ENCODE peak calls at places on chromosomes 2 and 18, in ten cellular contexts. One of them, this sample, is unnamed.

GRCh38 chr18:11366410-11366809 is 217.0 kb upstream of the PIEZO2 start:
- DNase-seq in stimulated activated naive B cell treated with anti-CD40 and anti-IgM and Interleukin-4, amounts not matched to agents 10 μg/mL and 1 μg/mL and 100 μg/mL, for 72 hours: no peak
- DNase-seq in activated CD8-positive, alpha-beta memory T cell treated with anti-CD3 and anti-CD28 coated beads, Interleukin-2, amount 10 ng/mL, durations not matched to agents 7 days and 5 days: no peak
- DNase-seq in NCI-H1417: peak
- DNase-seq in H9: no peak
- DNase-seq in left ventricle myocardium inferior: no peak
- DNase-seq in GM12891: no peak
- DNase-seq in naive thymus-derived CD4-positive, alpha-beta T cell: no peak
- DNase-seq in NCI-H1092 treated with DMSO at 0.1 percent for 48 hours: no peak
- DNase-seq in SK-N-DZ: no peak
- DNase-seq in this sample: no peak

GRCh38 chr18:23136326-23137092 is 1.2 kb downstream of the CABLES1 start:
- DNase-seq in SK-N-DZ: no peak
- DNase-seq in stimulated activated naive B cell treated with anti-CD40 and anti-IgM and Interleukin-4, amounts not matched to agents 10 μg/mL and 1 μg/mL and 100 μg/mL, for 72 hours: peak
- DNase-seq in GM12891: peak
- DNase-seq in left ventricle myocardium inferior: peak
- DNase-seq in activated CD8-positive, alpha-beta memory T cell treated with anti-CD3 and anti-CD28 coated beads, Interleukin-2, amount 10 ng/mL, durations not matched to agents 7 days and 5 days: no peak
- DNase-seq in NCI-H1092 treated with DMSO at 0.1 percent for 48 hours: peak
- DNase-seq in H9: peak
- DNase-seq in NCI-H1417: no peak
- DNase-seq in naive thymus-derived CD4-positive, alpha-beta T cell: no peak
- DNase-seq in this sample: no peak

GRCh38 chr2:9765611-9766531 is 77.4 kb upstream of the TAF1B start:
- DNase-seq in stimulated activated naive B cell treated with anti-CD40 and anti-IgM and Interleukin-4, amounts not matched to agents 10 μg/mL and 1 μg/mL and 100 μg/mL, for 72 hours: no peak
- DNase-seq in left ventricle myocardium inferior: no peak
- DNase-seq in naive thymus-derived CD4-positive, alpha-beta T cell: no peak
- DNase-seq in activated CD8-positive, alpha-beta memory T cell treated with anti-CD3 and anti-CD28 coated beads, Interleukin-2, amount 10 ng/mL, durations not matched to agents 7 days and 5 days: no peak
- DNase-seq in SK-N-DZ: no peak
- DNase-seq in H9: peak
- DNase-seq in GM12891: no peak
- DNase-seq in NCI-H1417: no peak
- DNase-seq in NCI-H1092 treated with DMSO at 0.1 percent for 48 hours: no peak
- DNase-seq in this sample: no peak

GRCh38 chr18:3248670-3249359 is 1.2 kb downstream of the MYL12A start:
- DNase-seq in GM12891: no peak
- DNase-seq in SK-N-DZ: no peak
- DNase-seq in naive thymus-derived CD4-positive, alpha-beta T cell: no peak
- DNase-seq in NCI-H1092 treated with DMSO at 0.1 percent for 48 hours: no peak
- DNase-seq in activated CD8-positive, alpha-beta memory T cell treated with anti-CD3 and anti-CD28 coated beads, Interleukin-2, amount 10 ng/mL, durations not matched to agents 7 days and 5 days: peak
- DNase-seq in stimulated activated naive B cell treated with anti-CD40 and anti-IgM and Interleukin-4, amounts not matched to agents 10 μg/mL and 1 μg/mL and 100 μg/mL, for 72 hours: no peak
- DNase-seq in H9: no peak
- DNase-seq in NCI-H1417: no peak
- DNase-seq in left ventricle myocardium inferior: no peak
- DNase-seq in this sample: no peak

GRCh38 chr2:149141046-149141445 is 102.5 kb downstream of the LYPD6B start:
- DNase-seq in SK-N-DZ: no peak
- DNase-seq in left ventricle myocardium inferior: no peak
- DNase-seq in NCI-H1092 treated with DMSO at 0.1 percent for 48 hours: no peak
- DNase-seq in stimulated activated naive B cell treated with anti-CD40 and anti-IgM and Interleukin-4, amounts not matched to agents 10 μg/mL and 1 μg/mL and 100 μg/mL, for 72 hours: no peak
- DNase-seq in naive thymus-derived CD4-positive, alpha-beta T cell: no peak
- DNase-seq in H9: no peak
- DNase-seq in GM12891: no peak
- DNase-seq in activated CD8-positive, alpha-beta memory T cell treated with anti-CD3 and anti-CD28 coated beads, Interleukin-2, amount 10 ng/mL, durations not matched to agents 7 days and 5 days: no peak
- DNase-seq in NCI-H1417: no peak
- DNase-seq in this sample: no peak

GRCh38 chr2:206853880-206854279 is 85.4 kb upstream of the CPO start:
- DNase-seq in SK-N-DZ: peak
- DNase-seq in naive thymus-derived CD4-positive, alpha-beta T cell: no peak
- DNase-seq in stimulated activated naive B cell treated with anti-CD40 and anti-IgM and Interleukin-4, amounts not matched to agents 10 μg/mL and 1 μg/mL and 100 μg/mL, for 72 hours: no peak
- DNase-seq in left ventricle myocardium inferior: no peak
- DNase-seq in NCI-H1417: no peak
- DNase-seq in H9: no peak
- DNase-seq in NCI-H1092 treated with DMSO at 0.1 percent for 48 hours: no peak
- DNase-seq in GM12891: no peak
- DNase-seq in activated CD8-positive, alpha-beta memory T cell treated with anti-CD3 and anti-CD28 coated beads, Interleukin-2, amount 10 ng/mL, durations not matched to agents 7 days and 5 days: no peak
- DNase-seq in this sample: no peak

GRCh38 chr2:119641562-119642258 is 37.3 kb upstream of the TMEM177 start:
- DNase-seq in stimulated activated naive B cell treated with anti-CD40 and anti-IgM and Interleukin-4, amounts not matched to agents 10 μg/mL and 1 μg/mL and 100 μg/mL, for 72 hours: peak
- DNase-seq in NCI-H1092 treated with DMSO at 0.1 percent for 48 hours: peak
- DNase-seq in left ventricle myocardium inferior: peak
- DNase-seq in GM12891: peak
- DNase-seq in H9: peak
- DNase-seq in activated CD8-positive, alpha-beta memory T cell treated with anti-CD3 and anti-CD28 coated beads, Interleukin-2, amount 10 ng/mL, durations not matched to agents 7 days and 5 days: peak
- DNase-seq in NCI-H1417: peak
- DNase-seq in SK-N-DZ: peak
- DNase-seq in naive thymus-derived CD4-positive, alpha-beta T cell: peak
- DNase-seq in this sample: peak

GRCh38 chr18:65988972-65989371 is 238.2 kb downstream of the CDH7 start:
- DNase-seq in GM12891: no peak
- DNase-seq in H9: no peak
- DNase-seq in naive thymus-derived CD4-positive, alpha-beta T cell: no peak
- DNase-seq in stimulated activated naive B cell treated with anti-CD40 and anti-IgM and Interleukin-4, amounts not matched to agents 10 μg/mL and 1 μg/mL and 100 μg/mL, for 72 hours: no peak
- DNase-seq in left ventricle myocardium inferior: no peak
- DNase-seq in SK-N-DZ: no peak
- DNase-seq in activated CD8-positive, alpha-beta memory T cell treated with anti-CD3 and anti-CD28 coated beads, Interleukin-2, amount 10 ng/mL, durations not matched to agents 7 days and 5 days: no peak
- DNase-seq in NCI-H1092 treated with DMSO at 0.1 percent for 48 hours: no peak
- DNase-seq in NCI-H1417: no peak
- DNase-seq in this sample: no peak

GRCh38 chr2:75310915-75311314 is 111.6 kb upstream of the TACR1 start:
- DNase-seq in naive thymus-derived CD4-positive, alpha-beta T cell: no peak
- DNase-seq in activated CD8-positive, alpha-beta memory T cell treated with anti-CD3 and anti-CD28 coated beads, Interleukin-2, amount 10 ng/mL, durations not matched to agents 7 days and 5 days: no peak
- DNase-seq in SK-N-DZ: no peak
- DNase-seq in left ventricle myocardium inferior: no peak
- DNase-seq in H9: no peak
- DNase-seq in GM12891: no peak
- DNase-seq in stimulated activated naive B cell treated with anti-CD40 and anti-IgM and Interleukin-4, amounts not matched to agents 10 μg/mL and 1 μg/mL and 100 μg/mL, for 72 hours: no peak
- DNase-seq in NCI-H1092 treated with DMSO at 0.1 percent for 48 hours: no peak
- DNase-seq in NCI-H1417: no peak
- DNase-seq in this sample: no peak

GRCh38 chr2:3326182-3326537 is 51.5 kb downstream of the EIPR1 start:
- DNase-seq in activated CD8-positive, alpha-beta memory T cell treated with anti-CD3 and anti-CD28 coated beads, Interleukin-2, amount 10 ng/mL, durations not matched to agents 7 days and 5 days: no peak
- DNase-seq in H9: no peak
- DNase-seq in NCI-H1417: no peak
- DNase-seq in NCI-H1092 treated with DMSO at 0.1 percent for 48 hours: no peak
- DNase-seq in left ventricle myocardium inferior: no peak
- DNase-seq in GM12891: no peak
- DNase-seq in stimulated activated naive B cell treated with anti-CD40 and anti-IgM and Interleukin-4, amounts not matched to agents 10 μg/mL and 1 μg/mL and 100 μg/mL, for 72 hours: no peak
- DNase-seq in SK-N-DZ: no peak
- DNase-seq in naive thymus-derived CD4-positive, alpha-beta T cell: no peak
- DNase-seq in this sample: no peak

GRCh38 chr18:9557250-9557943 is 57.0 kb downstream of the PPP4R1 start:
- DNase-seq in left ventricle myocardium inferior: no peak
- DNase-seq in NCI-H1417: no peak
- DNase-seq in naive thymus-derived CD4-positive, alpha-beta T cell: no peak
- DNase-seq in NCI-H1092 treated with DMSO at 0.1 percent for 48 hours: no peak
- DNase-seq in SK-N-DZ: no peak
- DNase-seq in activated CD8-positive, alpha-beta memory T cell treated with anti-CD3 and anti-CD28 coated beads, Interleukin-2, amount 10 ng/mL, durations not matched to agents 7 days and 5 days: no peak
- DNase-seq in GM12891: no peak
- DNase-seq in H9: no peak
- DNase-seq in stimulated activated naive B cell treated with anti-CD40 and anti-IgM and Interleukin-4, amounts not matched to agents 10 μg/mL and 1 μg/mL and 100 μg/mL, for 72 hours: no peak
- DNase-seq in this sample: no peak

GRCh38 chr18:61738042-61738441 is 154.8 kb downstream of the RNF152 start:
- DNase-seq in naive thymus-derived CD4-positive, alpha-beta T cell: no peak
- DNase-seq in stimulated activated naive B cell treated with anti-CD40 and anti-IgM and Interleukin-4, amounts not matched to agents 10 μg/mL and 1 μg/mL and 100 μg/mL, for 72 hours: no peak
- DNase-seq in activated CD8-positive, alpha-beta memory T cell treated with anti-CD3 and anti-CD28 coated beads, Interleukin-2, amount 10 ng/mL, durations not matched to agents 7 days and 5 days: no peak
- DNase-seq in GM12891: no peak
- DNase-seq in left ventricle myocardium inferior: no peak
- DNase-seq in H9: no peak
- DNase-seq in NCI-H1417: no peak
- DNase-seq in SK-N-DZ: no peak
- DNase-seq in NCI-H1092 treated with DMSO at 0.1 percent for 48 hours: no peak
- DNase-seq in this sample: no peak

GRCh38 chr2:78109272-78109671 is 587.1 kb upstream of the LRRTM4 start:
- DNase-seq in activated CD8-positive, alpha-beta memory T cell treated with anti-CD3 and anti-CD28 coated beads, Interleukin-2, amount 10 ng/mL, durations not matched to agents 7 days and 5 days: no peak
- DNase-seq in stimulated activated naive B cell treated with anti-CD40 and anti-IgM and Interleukin-4, amounts not matched to agents 10 μg/mL and 1 μg/mL and 100 μg/mL, for 72 hours: no peak
- DNase-seq in GM12891: no peak
- DNase-seq in left ventricle myocardium inferior: no peak
- DNase-seq in NCI-H1092 treated with DMSO at 0.1 percent for 48 hours: no peak
- DNase-seq in SK-N-DZ: no peak
- DNase-seq in NCI-H1417: no peak
- DNase-seq in naive thymus-derived CD4-positive, alpha-beta T cell: no peak
- DNase-seq in H9: no peak
- DNase-seq in this sample: no peak

GRCh38 chr18:48581206-48581605 is 42.4 kb downstream of the CTIF start:
- DNase-seq in NCI-H1417: no peak
- DNase-seq in GM12891: no peak
- DNase-seq in activated CD8-positive, alpha-beta memory T cell treated with anti-CD3 and anti-CD28 coated beads, Interleukin-2, amount 10 ng/mL, durations not matched to agents 7 days and 5 days: no peak
- DNase-seq in naive thymus-derived CD4-positive, alpha-beta T cell: no peak
- DNase-seq in left ventricle myocardium inferior: no peak
- DNase-seq in NCI-H1092 treated with DMSO at 0.1 percent for 48 hours: no peak
- DNase-seq in stimulated activated naive B cell treated with anti-CD40 and anti-IgM and Interleukin-4, amounts not matched to agents 10 μg/mL and 1 μg/mL and 100 μg/mL, for 72 hours: no peak
- DNase-seq in SK-N-DZ: no peak
- DNase-seq in H9: no peak
- DNase-seq in this sample: no peak

GRCh38 chr18:76306685-76307292 is 188.3 kb downstream of the ZNF516 start:
- DNase-seq in NCI-H1092 treated with DMSO at 0.1 percent for 48 hours: no peak
- DNase-seq in SK-N-DZ: no peak
- DNase-seq in naive thymus-derived CD4-positive, alpha-beta T cell: no peak
- DNase-seq in GM12891: no peak
- DNase-seq in left ventricle myocardium inferior: no peak
- DNase-seq in activated CD8-positive, alpha-beta memory T cell treated with anti-CD3 and anti-CD28 coated beads, Interleukin-2, amount 10 ng/mL, durations not matched to agents 7 days and 5 days: no peak
- DNase-seq in H9: no peak
- DNase-seq in stimulated activated naive B cell treated with anti-CD40 and anti-IgM and Interleukin-4, amounts not matched to agents 10 μg/mL and 1 μg/mL and 100 μg/mL, for 72 hours: no peak
- DNase-seq in NCI-H1417: no peak
- DNase-seq in this sample: no peak

GRCh38 chr18:59420244-59420643 is 61.2 kb upstream of the LMAN1 start:
- DNase-seq in H9: no peak
- DNase-seq in left ventricle myocardium inferior: no peak
- DNase-seq in GM12891: no peak
- DNase-seq in SK-N-DZ: no peak
- DNase-seq in activated CD8-positive, alpha-beta memory T cell treated with anti-CD3 and anti-CD28 coated beads, Interleukin-2, amount 10 ng/mL, durations not matched to agents 7 days and 5 days: no peak
- DNase-seq in NCI-H1417: no peak
- DNase-seq in naive thymus-derived CD4-positive, alpha-beta T cell: no peak
- DNase-seq in stimulated activated naive B cell treated with anti-CD40 and anti-IgM and Interleukin-4, amounts not matched to agents 10 μg/mL and 1 μg/mL and 100 μg/mL, for 72 hours: no peak
- DNase-seq in NCI-H1092 treated with DMSO at 0.1 percent for 48 hours: no peak
- DNase-seq in this sample: no peak

GRCh38 chr2:230775737-230776136 is 63.1 kb downstream of the CAB39 start:
- DNase-seq in NCI-H1417: no peak
- DNase-seq in activated CD8-positive, alpha-beta memory T cell treated with anti-CD3 and anti-CD28 coated beads, Interleukin-2, amount 10 ng/mL, durations not matched to agents 7 days and 5 days: no peak
- DNase-seq in H9: no peak
- DNase-seq in naive thymus-derived CD4-positive, alpha-beta T cell: no peak
- DNase-seq in NCI-H1092 treated with DMSO at 0.1 percent for 48 hours: no peak
- DNase-seq in GM12891: no peak
- DNase-seq in left ventricle myocardium inferior: no peak
- DNase-seq in SK-N-DZ: no peak
- DNase-seq in stimulated activated naive B cell treated with anti-CD40 and anti-IgM and Interleukin-4, amounts not matched to agents 10 μg/mL and 1 μg/mL and 100 μg/mL, for 72 hours: no peak
- DNase-seq in this sample: no peak

GRCh38 chr2:54639609-54640008 is 83.9 kb upstream of the EML6 start:
- DNase-seq in SK-N-DZ: no peak
- DNase-seq in H9: no peak
- DNase-seq in NCI-H1417: peak
- DNase-seq in naive thymus-derived CD4-positive, alpha-beta T cell: no peak
- DNase-seq in NCI-H1092 treated with DMSO at 0.1 percent for 48 hours: no peak
- DNase-seq in stimulated activated naive B cell treated with anti-CD40 and anti-IgM and Interleukin-4, amounts not matched to agents 10 μg/mL and 1 μg/mL and 100 μg/mL, for 72 hours: no peak
- DNase-seq in activated CD8-positive, alpha-beta memory T cell treated with anti-CD3 and anti-CD28 coated beads, Interleukin-2, amount 10 ng/mL, durations not matched to agents 7 days and 5 days: no peak
- DNase-seq in GM12891: no peak
- DNase-seq in left ventricle myocardium inferior: no peak
- DNase-seq in this sample: peak

GRCh38 chr2:236977199-236977883 is 108.3 kb upstream of the COPS8 start:
- DNase-seq in NCI-H1092 treated with DMSO at 0.1 percent for 48 hours: no peak
- DNase-seq in activated CD8-positive, alpha-beta memory T cell treated with anti-CD3 and anti-CD28 coated beads, Interleukin-2, amount 10 ng/mL, durations not matched to agents 7 days and 5 days: no peak
- DNase-seq in left ventricle myocardium inferior: no peak
- DNase-seq in stimulated activated naive B cell treated with anti-CD40 and anti-IgM and Interleukin-4, amounts not matched to agents 10 μg/mL and 1 μg/mL and 100 μg/mL, for 72 hours: no peak
- DNase-seq in NCI-H1417: no peak
- DNase-seq in SK-N-DZ: no peak
- DNase-seq in H9: no peak
- DNase-seq in GM12891: no peak
- DNase-seq in naive thymus-derived CD4-positive, alpha-beta T cell: no peak
- DNase-seq in this sample: no peak